ENCODE peak calls at places on chromosome 17, in six cellular contexts. One of them, this sample, is unnamed.

GRCh38 chr17:78724544-78724943 is 57.5 kb downstream of the CYTH1 start:
- DNase-seq in H9: no peak
- DNase-seq in A549: no peak
- DNase-seq in DND-41: no peak
- DNase-seq in PC-9: no peak
- DNase-seq in mammary epithelial cell: no peak
- DNase-seq in this sample: no peak

GRCh38 chr17:4810696-4811289 is 3.8 kb downstream of the PLD2 start:
- DNase-seq in H9: no peak
- DNase-seq in A549: no peak
- DNase-seq in DND-41: no peak
- DNase-seq in PC-9: no peak
- DNase-seq in mammary epithelial cell: no peak
- DNase-seq in this sample: no peak

GRCh38 chr17:47288531-47289116 is 35.0 kb downstream of the ITGB3 start:
- DNase-seq in H9: no peak
- DNase-seq in A549: no peak
- DNase-seq in DND-41: no peak
- DNase-seq in PC-9: peak; percentile 40
- DNase-seq in mammary epithelial cell: no peak
- DNase-seq in this sample: no peak

GRCh38 chr17:74210191-74211140 is 2.9 kb upstream of the TTYH2 start:
- DNase-seq in H9: peak; percentile 85
- DNase-seq in A549: peak; percentile 95
- DNase-seq in DND-41: peak; percentile 77
- DNase-seq in PC-9: peak; percentile 62
- DNase-seq in mammary epithelial cell: peak; percentile 53
- DNase-seq in this sample: peak; percentile 88

GRCh38 chr17:20234266-20234665 is 225.1 kb downstream of the SPECC1 start:
- DNase-seq in H9: no peak
- DNase-seq in A549: no peak
- DNase-seq in DND-41: no peak
- DNase-seq in PC-9: no peak
- DNase-seq in mammary epithelial cell: no peak
- DNase-seq in this sample: no peak

GRCh38 chr17:36183001-36183810 is 6.8 kb upstream of the TBC1D3B start:
- DNase-seq in H9: peak; percentile 94
- DNase-seq in A549: peak; percentile 68
- DNase-seq in DND-41: no peak
- DNase-seq in PC-9: no peak
- DNase-seq in mammary epithelial cell: peak; percentile 66
- DNase-seq in this sample: peak; percentile 31

GRCh38 chr17:47316316-47316715 is 7.4 kb upstream of the EFCAB13 start:
- DNase-seq in H9: no peak
- DNase-seq in A549: no peak
- DNase-seq in DND-41: no peak
- DNase-seq in PC-9: no peak
- DNase-seq in mammary epithelial cell: peak; percentile 74
- DNase-seq in this sample: no peak

GRCh38 chr17:28748852-28749515 is 5.2 kb downstream of the TRAF4 start:
- DNase-seq in H9: peak; percentile 49
- DNase-seq in A549: no peak
- DNase-seq in DND-41: no peak
- DNase-seq in PC-9: no peak
- DNase-seq in mammary epithelial cell: no peak
- DNase-seq in this sample: no peak

GRCh38 chr17:50697663-50698272 is 9.9 kb downstream of the ANKRD40 start:
- DNase-seq in H9: no peak
- DNase-seq in A549: no peak
- DNase-seq in DND-41: no peak
- DNase-seq in PC-9: no peak
- DNase-seq in mammary epithelial cell: no peak
- DNase-seq in this sample: no peak

GRCh38 chr17:76254275-76254674 is 10.9 kb upstream of the UBALD2 start:
- DNase-seq in H9: no peak
- DNase-seq in A549: no peak
- DNase-seq in DND-41: no peak
- DNase-seq in PC-9: no peak
- DNase-seq in mammary epithelial cell: no peak
- DNase-seq in this sample: no peak

GRCh38 chr17:76251478-76252039 is 11.3 kb upstream of the RNF157 start:
- DNase-seq in H9: no peak
- DNase-seq in A549: no peak
- DNase-seq in DND-41: no peak
- DNase-seq in PC-9: peak; percentile 87
- DNase-seq in mammary epithelial cell: no peak
- DNase-seq in this sample: no peak

GRCh38 chr17:76255801-76256429 is 9.2 kb upstream of the UBALD2 start:
- DNase-seq in H9: no peak
- DNase-seq in A549: no peak
- DNase-seq in DND-41: no peak
- DNase-seq in PC-9: no peak
- DNase-seq in mammary epithelial cell: no peak
- DNase-seq in this sample: no peak

GRCh38 chr17:76250141-76250540 is 9.8 kb upstream of the RNF157 start:
- DNase-seq in H9: no peak
- DNase-seq in A549: no peak
- DNase-seq in DND-41: no peak
- DNase-seq in PC-9: no peak
- DNase-seq in mammary epithelial cell: no peak
- DNase-seq in this sample: no peak

GRCh38 chr17:76252040-76252954 is 12.0 kb upstream of the RNF157 start:
- DNase-seq in H9: no peak
- DNase-seq in A549: no peak
- DNase-seq in DND-41: peak; percentile 51
- DNase-seq in PC-9: peak; percentile 99
- DNase-seq in mammary epithelial cell: peak; percentile 100
- DNase-seq in this sample: no peak
- H3K4me2 ChIP-seq in H9: no peak overlapping the region
- H3K4me2 ChIP-seq in A549: peak overlapping the region; percentile 50
- H3K4me2 ChIP-seq in DND-41: peak overlapping the region; percentile 46
- H3K4me2 ChIP-seq in PC-9: peak overlapping the region; percentile 71
- H3K4me2 ChIP-seq in mammary epithelial cell: peak overlapping the region; percentile 34
- H3K4me2 ChIP-seq in this sample: no peak overlapping the region

GRCh38 chr17:31581491-31581890 is 190.0 kb downstream of the RAB11FIP4 start:
- DNase-seq in H9: peak; percentile 32
- DNase-seq in A549: no peak
- DNase-seq in DND-41: no peak
- DNase-seq in PC-9: peak; percentile 72
- DNase-seq in mammary epithelial cell: no peak
- DNase-seq in this sample: no peak

GRCh38 chr17:31583795-31584340 is 192.4 kb downstream of the RAB11FIP4 start:
- DNase-seq in H9: no peak
- DNase-seq in A549: no peak
- DNase-seq in DND-41: no peak
- DNase-seq in PC-9: no peak
- DNase-seq in mammary epithelial cell: no peak
- DNase-seq in this sample: no peak

GRCh38 chr17:31580331-31581021 is 189.0 kb downstream of the RAB11FIP4 start:
- DNase-seq in H9: no peak
- DNase-seq in A549: no peak
- DNase-seq in DND-41: no peak
- DNase-seq in PC-9: peak; percentile 80
- DNase-seq in mammary epithelial cell: peak; percentile 91
- DNase-seq in this sample: no peak

GRCh38 chr17:31581022-31581483 is 189.6 kb downstream of the RAB11FIP4 start:
- DNase-seq in H9: peak; percentile 28
- DNase-seq in A549: no peak
- DNase-seq in DND-41: no peak
- DNase-seq in PC-9: peak; percentile 90
- DNase-seq in mammary epithelial cell: peak; percentile 83
- DNase-seq in this sample: no peak

DNA sequence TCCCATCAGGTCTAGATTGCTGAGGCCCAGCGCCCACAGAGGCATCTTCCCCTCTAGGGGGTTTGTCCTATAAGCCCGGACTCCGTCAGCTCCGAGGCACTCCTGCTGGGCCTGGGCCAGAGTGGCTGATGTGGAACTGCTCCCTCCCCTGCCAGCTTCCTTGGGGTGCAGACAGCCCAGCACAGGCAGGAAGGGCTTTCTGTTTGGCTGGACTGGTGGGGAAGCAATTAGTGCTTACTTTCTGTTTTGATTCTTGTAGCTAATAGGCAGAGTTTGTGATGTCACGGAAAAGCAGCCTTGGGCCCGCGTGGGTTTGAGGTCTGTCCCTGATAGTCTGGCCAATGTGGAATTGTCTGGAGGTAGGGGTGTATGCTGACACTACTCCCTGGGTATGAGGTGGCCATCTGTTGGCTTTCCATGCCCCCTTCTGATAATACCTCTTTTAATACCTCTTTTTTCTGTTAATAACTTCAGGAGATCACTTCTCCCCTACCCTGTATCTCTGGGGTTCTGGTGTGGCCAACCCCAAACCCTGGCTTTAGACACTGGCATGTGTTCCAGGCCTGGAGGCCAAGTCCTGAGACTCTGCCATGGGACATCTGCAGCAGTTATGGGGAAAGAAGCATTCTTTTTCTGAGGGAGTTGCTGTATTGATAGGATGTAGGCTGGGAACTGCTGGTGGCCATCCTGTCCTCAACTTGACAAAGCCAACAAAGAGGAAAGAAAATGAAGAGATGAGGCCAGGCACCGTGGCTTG is 190.9 kb downstream of the RAB11FIP4 start:
- DNase-seq in H9: peak; percentile 28
- DNase-seq in A549: no peak
- DNase-seq in DND-41: no peak
- DNase-seq in PC-9: no peak
- DNase-seq in mammary epithelial cell: no peak
- DNase-seq in this sample: no peak
- H3K4me1 ChIP-seq in H9: no peaks in the 10 kb centered on the region
- H3K4me1 ChIP-seq in A549: peaks cover 4% of the 10 kb centered on the region
- H3K4me1 ChIP-seq in DND-41: no peaks in the 10 kb centered on the region
- H3K4me1 ChIP-seq in PC-9: peaks cover 62% of the 10 kb centered on the region
- H3K4me1 ChIP-seq in mammary epithelial cell: peaks cover 39% of the 10 kb centered on the region
- H3K4me1 ChIP-seq in this sample: no peaks in the 10 kb centered on the region

DNA sequence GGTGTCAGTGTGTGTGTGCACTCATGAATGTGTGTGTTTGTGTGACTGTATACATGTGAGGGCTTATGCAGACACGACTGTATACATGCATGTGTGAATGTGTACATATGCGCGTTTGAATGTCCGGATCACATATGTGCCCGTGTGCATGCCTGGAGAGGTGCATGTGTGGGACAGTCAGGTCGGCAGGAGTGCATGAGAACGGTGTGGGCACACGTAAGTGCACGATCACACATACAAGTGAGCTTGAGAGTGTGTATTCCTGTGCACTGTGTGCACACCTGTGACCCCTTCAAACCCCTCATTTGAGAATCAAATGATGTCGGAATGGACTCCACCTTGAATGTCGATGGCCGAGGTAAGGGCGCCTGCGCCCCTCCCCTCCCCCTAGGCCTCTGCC is 694 bp upstream of the NGFR start:
- DNase-seq in H9: no peak
- DNase-seq in A549: no peak
- DNase-seq in DND-41: no peak
- DNase-seq in PC-9: no peak
- DNase-seq in mammary epithelial cell: no peak
- DNase-seq in this sample: no peak
- H3K4me2 ChIP-seq in H9: peak overlapping the region; percentile 60
- H3K4me2 ChIP-seq in A549: peak overlapping the region; percentile 94
- H3K4me2 ChIP-seq in DND-41: no peak overlapping the region
- H3K4me2 ChIP-seq in PC-9: no peak overlapping the region
- H3K4me2 ChIP-seq in mammary epithelial cell: no peak overlapping the region
- H3K4me2 ChIP-seq in this sample: peak overlapping the region; percentile 64

DNA sequence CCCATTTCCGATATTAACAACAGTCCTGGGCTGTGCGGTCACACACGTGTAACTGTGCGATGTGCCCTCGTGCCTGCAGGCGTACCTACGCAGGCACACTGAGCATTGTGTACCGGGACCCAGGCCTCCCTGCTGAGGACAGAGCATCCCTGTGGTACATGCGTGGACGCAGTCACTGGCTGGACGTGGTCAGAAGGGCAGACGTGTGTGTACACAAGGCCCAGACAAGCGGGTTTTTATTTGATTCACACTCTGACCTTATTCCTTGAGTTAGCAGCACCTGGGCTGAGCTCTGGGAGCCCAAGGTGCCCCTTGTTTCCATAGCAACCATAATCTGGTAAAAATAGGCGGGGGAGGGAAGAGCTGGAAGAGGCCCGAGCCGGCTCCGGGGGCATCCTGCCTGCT is 19.5 kb downstream of the RAP1GAP2 start:
- DNase-seq in H9: peak; percentile 44
- DNase-seq in A549: no peak
- DNase-seq in DND-41: no peak
- DNase-seq in PC-9: no peak
- DNase-seq in mammary epithelial cell: no peak
- DNase-seq in this sample: no peak
- H3K4me1 ChIP-seq in H9: no peaks in the 10 kb centered on the region
- H3K4me1 ChIP-seq in A549: peaks cover 14% of the 10 kb centered on the region
- H3K4me1 ChIP-seq in DND-41: peaks cover 22% of the 10 kb centered on the region
- H3K4me1 ChIP-seq in PC-9: peaks cover 20% of the 10 kb centered on the region
- H3K4me1 ChIP-seq in mammary epithelial cell: peaks cover 11% of the 10 kb centered on the region
- H3K4me1 ChIP-seq in this sample: no peaks in the 10 kb centered on the region

GRCh38 chr17:68822752-68823289 is 132.4 kb downstream of the ABCA8 start:
- DNase-seq in H9: no peak
- DNase-seq in A549: no peak
- DNase-seq in DND-41: no peak
- DNase-seq in PC-9: no peak
- DNase-seq in mammary epithelial cell: no peak
- DNase-seq in this sample: no peak
- H3K4me2 ChIP-seq in H9: no peak overlapping the region
- H3K4me2 ChIP-seq in A549: peak overlapping the region; percentile 47
- H3K4me2 ChIP-seq in DND-41: no peak overlapping the region
- H3K4me2 ChIP-seq in PC-9: peak overlapping the region; percentile 35
- H3K4me2 ChIP-seq in mammary epithelial cell: no peak overlapping the region
- H3K4me2 ChIP-seq in this sample: no peak overlapping the region

DNA sequence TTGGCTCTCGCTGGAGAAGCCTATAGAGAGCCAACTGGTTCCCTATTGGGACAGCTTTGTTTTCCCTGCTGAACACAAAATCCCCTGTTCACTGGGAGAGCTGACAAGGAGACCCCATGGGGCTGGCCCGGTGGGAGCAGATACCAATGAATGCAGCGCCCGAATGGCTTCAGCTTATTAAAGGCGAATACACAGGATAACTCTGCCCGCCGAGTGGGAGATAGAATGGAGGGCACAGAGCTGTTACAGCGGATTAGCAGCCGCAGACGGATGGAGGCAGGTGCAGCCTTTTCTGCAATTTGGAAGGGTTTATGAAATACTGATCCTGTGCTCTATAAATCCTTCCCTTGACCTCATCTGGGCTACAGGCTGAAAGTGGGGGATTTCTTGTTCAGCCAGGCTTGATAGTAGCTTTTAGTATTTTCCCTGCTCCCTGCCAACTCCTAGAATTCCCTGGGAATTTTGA is 178.9 kb downstream of the NTN1 start:
- DNase-seq in H9: no peak
- DNase-seq in A549: no peak
- DNase-seq in DND-41: no peak
- DNase-seq in PC-9: no peak
- DNase-seq in mammary epithelial cell: no peak
- DNase-seq in this sample: no peak
- H3K4me1 ChIP-seq in H9: no peaks in the 10 kb centered on the region
- H3K4me1 ChIP-seq in A549: no peaks in the 10 kb centered on the region
- H3K4me1 ChIP-seq in DND-41: no peaks in the 10 kb centered on the region
- H3K4me1 ChIP-seq in PC-9: peaks cover 14% of the 10 kb centered on the region
- H3K4me1 ChIP-seq in mammary epithelial cell: no peaks in the 10 kb centered on the region
- H3K4me1 ChIP-seq in this sample: no peaks in the 10 kb centered on the region